ENCODE peak calls at places on chromosomes 12 and 14, in nine cellular contexts. One of them, this sample, is unnamed.

GRCh38 chr12:58844161-58844560 is 76.1 kb downstream of the LRIG3 start:
- DNase-seq in pancreas: no peak
- DNase-seq in RWPE1: no peak
- DNase-seq in fibroblast of villous mesenchyme: no peak
- DNase-seq in AG09309: no peak
- DNase-seq in Caco-2: no peak
- DNase-seq in BJ: no peak
- DNase-seq in ascending aorta: no peak
- DNase-seq in AG04450: no peak
- DNase-seq in this sample: no peak

GRCh38 chr12:105330938-105331804 is 680 bp downstream of the C12orf75 start:
- DNase-seq in ascending aorta: no peak
- DNase-seq in Caco-2: no peak
- DNase-seq in pancreas: peak
- DNase-seq in RWPE1: peak
- DNase-seq in fibroblast of villous mesenchyme: no peak
- DNase-seq in AG09309: no peak
- DNase-seq in BJ: no peak
- DNase-seq in AG04450: no peak
- DNase-seq in this sample: no peak

GRCh38 chr14:54438703-54439102 is 2.5 kb downstream of the CNIH1 start:
- DNase-seq in ascending aorta: no peak
- DNase-seq in AG09309: no peak
- DNase-seq in RWPE1: no peak
- DNase-seq in AG04450: no peak
- DNase-seq in BJ: no peak
- DNase-seq in fibroblast of villous mesenchyme: no peak
- DNase-seq in pancreas: no peak
- DNase-seq in Caco-2: no peak
- DNase-seq in this sample: no peak

GRCh38 chr12:64571346-64571745 is 38.9 kb upstream of the RASSF3 start:
- DNase-seq in BJ: no peak
- DNase-seq in RWPE1: no peak
- DNase-seq in AG04450: no peak
- DNase-seq in fibroblast of villous mesenchyme: no peak
- DNase-seq in AG09309: no peak
- DNase-seq in pancreas: no peak
- DNase-seq in Caco-2: no peak
- DNase-seq in ascending aorta: no peak
- DNase-seq in this sample: no peak

GRCh38 chr14:80930836-80931389 is 10.6 kb downstream of the CEP128 start:
- DNase-seq in BJ: peak
- DNase-seq in pancreas: no peak
- DNase-seq in fibroblast of villous mesenchyme: peak
- DNase-seq in ascending aorta: no peak
- DNase-seq in Caco-2: no peak
- DNase-seq in AG04450: peak
- DNase-seq in AG09309: peak
- DNase-seq in RWPE1: peak
- DNase-seq in this sample: no peak

GRCh38 chr14:24066490-24067132 is 4.8 kb upstream of the CPNE6 start:
- DNase-seq in Caco-2: peak
- DNase-seq in BJ: no peak
- DNase-seq in RWPE1: no peak
- DNase-seq in AG09309: no peak
- DNase-seq in AG04450: no peak
- DNase-seq in fibroblast of villous mesenchyme: no peak
- DNase-seq in ascending aorta: no peak
- DNase-seq in pancreas: peak
- DNase-seq in this sample: no peak

GRCh38 chr12:120468846-120469449 is 600 bp downstream of the SRSF9 start:
- DNase-seq in Caco-2: peak
- DNase-seq in pancreas: peak
- DNase-seq in fibroblast of villous mesenchyme: peak
- DNase-seq in ascending aorta: no peak
- DNase-seq in BJ: no peak
- DNase-seq in RWPE1: peak
- DNase-seq in AG09309: no peak
- DNase-seq in AG04450: no peak
- DNase-seq in this sample: no peak

GRCh38 chr12:2239376-2240010 is 186.7 kb downstream of the CACNA1C start:
- DNase-seq in ascending aorta: no peak
- DNase-seq in fibroblast of villous mesenchyme: peak
- DNase-seq in pancreas: no peak
- DNase-seq in BJ: no peak
- DNase-seq in AG09309: no peak
- DNase-seq in AG04450: no peak
- DNase-seq in RWPE1: no peak
- DNase-seq in Caco-2: no peak
- DNase-seq in this sample: no peak

GRCh38 chr14:81164167-81164774 is 56.5 kb downstream of the GTF2A1 start:
- DNase-seq in ascending aorta: no peak
- DNase-seq in Caco-2: peak
- DNase-seq in RWPE1: peak
- DNase-seq in BJ: no peak
- DNase-seq in pancreas: no peak
- DNase-seq in AG04450: peak
- DNase-seq in AG09309: peak
- DNase-seq in fibroblast of villous mesenchyme: peak
- DNase-seq in this sample: no peak

GRCh38 chr12:120376009-120376408 is 7.0 kb upstream of the MSI1 start:
- DNase-seq in pancreas: no peak
- DNase-seq in Caco-2: no peak
- DNase-seq in ascending aorta: no peak
- DNase-seq in fibroblast of villous mesenchyme: no peak
- DNase-seq in BJ: no peak
- DNase-seq in RWPE1: no peak
- DNase-seq in AG04450: no peak
- DNase-seq in AG09309: no peak
- DNase-seq in this sample: no peak

GRCh38 chr12:125852116-125852515 is 786.9 kb downstream of the AACS start:
- DNase-seq in RWPE1: no peak
- DNase-seq in BJ: no peak
- DNase-seq in fibroblast of villous mesenchyme: peak
- DNase-seq in pancreas: no peak
- DNase-seq in ascending aorta: no peak
- DNase-seq in Caco-2: no peak
- DNase-seq in AG04450: no peak
- DNase-seq in AG09309: no peak
- DNase-seq in this sample: no peak

GRCh38 chr12:26182377-26182776 is 13.0 kb upstream of the SSPN start:
- DNase-seq in BJ: no peak
- DNase-seq in AG04450: no peak
- DNase-seq in Caco-2: no peak
- DNase-seq in fibroblast of villous mesenchyme: no peak
- DNase-seq in ascending aorta: no peak
- DNase-seq in AG09309: no peak
- DNase-seq in pancreas: no peak
- DNase-seq in RWPE1: no peak
- DNase-seq in this sample: no peak

GRCh38 chr12:91219511-91219910 is 36.9 kb upstream of the DCN start:
- DNase-seq in RWPE1: no peak
- DNase-seq in pancreas: no peak
- DNase-seq in AG09309: peak
- DNase-seq in fibroblast of villous mesenchyme: peak
- DNase-seq in ascending aorta: no peak
- DNase-seq in Caco-2: no peak
- DNase-seq in AG04450: no peak
- DNase-seq in BJ: no peak
- DNase-seq in this sample: no peak

GRCh38 chr12:59079472-59079871 is 159.2 kb upstream of the LRIG3 start:
- DNase-seq in Caco-2: no peak
- DNase-seq in ascending aorta: no peak
- DNase-seq in fibroblast of villous mesenchyme: no peak
- DNase-seq in RWPE1: peak
- DNase-seq in AG09309: no peak
- DNase-seq in BJ: no peak
- DNase-seq in AG04450: no peak
- DNase-seq in pancreas: no peak
- DNase-seq in this sample: no peak

GRCh38 chr12:109738878-109739665 is 25.4 kb downstream of the FAM222A start:
- DNase-seq in fibroblast of villous mesenchyme: no peak
- DNase-seq in RWPE1: no peak
- DNase-seq in ascending aorta: no peak
- DNase-seq in pancreas: peak
- DNase-seq in BJ: no peak
- DNase-seq in AG04450: no peak
- DNase-seq in Caco-2: no peak
- DNase-seq in AG09309: no peak
- DNase-seq in this sample: no peak

GRCh38 chr12:103858953-103859601 is 18.0 kb upstream of the NT5DC3 start:
- DNase-seq in Caco-2: peak
- DNase-seq in BJ: peak
- DNase-seq in AG04450: peak
- DNase-seq in fibroblast of villous mesenchyme: peak
- DNase-seq in pancreas: no peak
- DNase-seq in AG09309: peak
- DNase-seq in RWPE1: peak
- DNase-seq in ascending aorta: peak
- DNase-seq in this sample: no peak

GRCh38 chr14:50647753-50648152 is 20.4 kb downstream of the SAV1 start:
- DNase-seq in AG09309: no peak
- DNase-seq in Caco-2: no peak
- DNase-seq in pancreas: no peak
- DNase-seq in ascending aorta: no peak
- DNase-seq in AG04450: no peak
- DNase-seq in BJ: no peak
- DNase-seq in RWPE1: no peak
- DNase-seq in fibroblast of villous mesenchyme: peak
- DNase-seq in this sample: no peak

GRCh38 chr12:18461738-18462137 is 200.4 kb downstream of the PIK3C2G start:
- DNase-seq in BJ: no peak
- DNase-seq in Caco-2: no peak
- DNase-seq in AG04450: no peak
- DNase-seq in RWPE1: no peak
- DNase-seq in pancreas: no peak
- DNase-seq in ascending aorta: no peak
- DNase-seq in fibroblast of villous mesenchyme: no peak
- DNase-seq in AG09309: no peak
- DNase-seq in this sample: no peak

DNA sequence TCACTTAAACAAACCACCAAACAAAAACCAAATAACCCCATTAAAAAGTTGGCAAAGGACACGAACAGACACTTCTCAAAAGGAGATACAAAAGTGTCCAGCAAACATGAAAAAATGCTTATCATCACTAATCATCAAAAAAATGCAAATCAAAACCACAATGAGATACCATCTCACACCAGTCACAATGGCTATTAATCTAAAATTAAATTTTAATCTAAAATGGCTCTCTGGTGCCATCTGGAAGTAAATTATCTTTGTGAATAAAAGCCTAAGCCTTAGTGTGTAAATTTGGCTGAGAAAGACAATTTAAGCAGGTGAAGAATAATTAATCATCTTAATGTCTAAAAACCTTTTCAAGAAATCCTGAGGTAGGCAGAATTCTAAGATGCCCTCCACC is 204.5 kb upstream of the PPFIA2 start:
- DNase-seq in ascending aorta: no peak
- DNase-seq in pancreas: no peak
- DNase-seq in fibroblast of villous mesenchyme: no peak
- DNase-seq in Caco-2: no peak
- DNase-seq in RWPE1: no peak
- DNase-seq in BJ: no peak
- DNase-seq in AG04450: no peak
- DNase-seq in AG09309: no peak
- DNase-seq in this sample: no peak
- TF ChIP-seq CTCF in ascending aorta: no peak
- TF ChIP-seq CTCF in pancreas: no peak
- TF ChIP-seq CTCF in fibroblast of villous mesenchyme: no peak
- TF ChIP-seq CTCF in Caco-2: no peak
- TF ChIP-seq CTCF in RWPE1: no peak
- TF ChIP-seq CTCF in BJ: no peak
- TF ChIP-seq CTCF in AG04450: no peak
- TF ChIP-seq CTCF in AG09309: no peak
- TF ChIP-seq CTCF in this sample: no peak

DNA sequence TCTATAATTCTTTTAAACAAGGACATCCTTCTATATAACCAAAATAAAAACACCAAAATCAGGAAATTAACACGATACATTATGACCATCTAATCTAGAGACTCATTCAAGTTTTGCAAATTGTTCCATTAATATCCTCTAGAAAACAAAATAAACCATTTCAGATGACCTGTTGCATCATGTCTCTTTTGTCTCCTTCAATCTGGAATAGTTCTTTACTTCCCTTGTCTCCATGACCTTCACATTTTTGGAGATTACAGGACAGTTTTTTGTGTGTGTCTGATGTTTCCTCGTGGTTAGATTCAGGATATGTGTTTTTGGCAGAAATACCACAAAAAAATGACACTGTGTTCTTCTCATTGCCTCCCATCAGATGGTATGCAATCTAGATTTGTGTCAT is 12.5 kb upstream of the DCAF4 start:
- DNase-seq in fibroblast of villous mesenchyme: no peak
- DNase-seq in pancreas: no peak
- DNase-seq in BJ: no peak
- DNase-seq in Caco-2: no peak
- DNase-seq in AG09309: no peak
- DNase-seq in ascending aorta: no peak
- DNase-seq in RWPE1: no peak
- DNase-seq in AG04450: no peak
- DNase-seq in this sample: no peak
- TF ChIP-seq CTCF in fibroblast of villous mesenchyme: no peak
- TF ChIP-seq CTCF in pancreas: no peak
- TF ChIP-seq CTCF in BJ: no peak
- TF ChIP-seq CTCF in Caco-2: no peak
- TF ChIP-seq CTCF in AG09309: no peak
- TF ChIP-seq CTCF in ascending aorta: no peak
- TF ChIP-seq CTCF in RWPE1: no peak
- TF ChIP-seq CTCF in AG04450: no peak
- TF ChIP-seq CTCF in this sample: no peak

GRCh38 chr12:54285150-54286041 is 4.9 kb downstream of the HNRNPA1 start:
- DNase-seq in pancreas: no peak
- DNase-seq in Caco-2: no peak
- DNase-seq in AG09309: no peak
- DNase-seq in AG04450: no peak
- DNase-seq in RWPE1: no peak
- DNase-seq in fibroblast of villous mesenchyme: no peak
- DNase-seq in BJ: no peak
- DNase-seq in ascending aorta: no peak
- DNase-seq in this sample: no peak
- TF ChIP-seq CTCF in pancreas: no peak
- TF ChIP-seq CTCF in Caco-2: no peak
- TF ChIP-seq CTCF in AG09309: peak
- TF ChIP-seq CTCF in AG04450: peak
- TF ChIP-seq CTCF in RWPE1: peak
- TF ChIP-seq CTCF in fibroblast of villous mesenchyme: peak
- TF ChIP-seq CTCF in BJ: peak
- TF ChIP-seq CTCF in ascending aorta: no peak
- TF ChIP-seq CTCF in this sample: no peak

GRCh38 chr14:38012056-38012455 is 195.6 kb upstream of the SSTR1 start:
- DNase-seq in ascending aorta: no peak
- DNase-seq in pancreas: no peak
- DNase-seq in BJ: no peak
- DNase-seq in AG04450: no peak
- DNase-seq in AG09309: no peak
- DNase-seq in RWPE1: no peak
- DNase-seq in fibroblast of villous mesenchyme: no peak
- DNase-seq in Caco-2: no peak
- DNase-seq in this sample: no peak

DNA sequence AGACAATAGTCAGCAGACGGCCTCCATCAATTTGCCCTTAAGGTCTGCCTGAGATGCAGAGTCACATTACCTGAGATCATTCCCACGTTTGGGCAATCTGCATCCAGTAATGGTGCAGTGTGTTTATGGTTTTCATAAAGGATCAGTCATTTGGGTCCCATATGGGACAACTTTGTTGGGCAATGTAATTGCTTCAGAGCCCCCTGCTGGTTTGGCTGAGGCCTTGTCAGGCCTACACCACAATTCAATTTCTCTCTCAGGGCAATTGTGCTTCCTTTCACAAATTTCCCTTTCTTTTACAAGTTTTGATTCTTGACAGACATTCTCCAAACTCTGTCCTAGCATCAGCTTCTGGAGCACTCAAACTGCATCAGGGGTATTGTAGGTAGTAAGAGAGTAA is 191.2 kb upstream of the SSTR1 start:
- DNase-seq in fibroblast of villous mesenchyme: no peak
- DNase-seq in AG04450: no peak
- DNase-seq in AG09309: no peak
- DNase-seq in RWPE1: no peak
- DNase-seq in pancreas: no peak
- DNase-seq in ascending aorta: no peak
- DNase-seq in Caco-2: peak
- DNase-seq in BJ: no peak
- DNase-seq in this sample: no peak
- TF ChIP-seq CTCF in fibroblast of villous mesenchyme: peak
- TF ChIP-seq CTCF in AG04450: peak
- TF ChIP-seq CTCF in AG09309: peak
- TF ChIP-seq CTCF in RWPE1: no peak
- TF ChIP-seq CTCF in pancreas: peak
- TF ChIP-seq CTCF in ascending aorta: no peak
- TF ChIP-seq CTCF in Caco-2: peak
- TF ChIP-seq CTCF in BJ: peak
- TF ChIP-seq CTCF in this sample: no peak